ENCODE peak calls at places on chromosomes 1 and 21, in eight cellular contexts. J is CD8-positive, alpha-beta T cell; H is activated CD4-positive, alpha-beta T cell treated with anti-CD3 and anti-CD28 coated beads, Interleukin-2, amount 10 ng/mL, durations not matched to agents 7 days and 5 days; P is HL-60; X is AG08396; B is effector memory CD4-positive, alpha-beta T cell; L is KG1; Y is left cardiac atrium. M is an unnamed sample.

GRCh38 chr1:160581970-160582369 is 2.7 kb upstream of the CD84 start:
- DNase-seq in J (no peak), P (no peak), Y (no peak), H (no peak), B (no peak), X (no peak), L (no peak), M (no peak)

GRCh38 chr1:208113036-208113435 is 131.1 kb downstream of the PLXNA2 start:
- DNase-seq in H (no peak), Y (no peak), P (no peak), X (no peak), L (no peak), B (no peak), J (no peak), M (no peak)

GRCh38 chr1:152107984-152108898 is 7.0 kb downstream of the TCHH start:
- DNase-seq in Y (peak), L (no peak), X (no peak), J (no peak), P (peak), H (no peak), B (no peak), M (no peak)

GRCh38 chr1:226201029-226201593 is 14.6 kb upstream of the ACBD3 start:
- DNase-seq in P (no peak), B (no peak), Y (no peak), H (peak), J (no peak), L (no peak), X (no peak), M (peak)

GRCh38 chr1:79042539-79042938 is 36.0 kb upstream of the ADGRL4 start:
- DNase-seq in L (no peak), J (no peak), X (no peak), Y (no peak), P (no peak), B (no peak), H (no peak), M (no peak)

GRCh38 chr1:19688041-19688842 is 23.6 kb downstream of the HTR6 start:
- DNase-seq in H (peak), L (no peak), B (no peak), P (no peak), J (peak), X (no peak), Y (peak), M (no peak)

GRCh38 chr1:18938707-18939070 is 17.8 kb downstream of the IFFO2 start:
- DNase-seq in P (no peak), X (no peak), J (no peak), H (no peak), L (no peak), B (no peak), Y (peak), M (no peak)

GRCh38 chr1:179591592-179592580 is at the start of gene TDRD5:
- DNase-seq in L (no peak), B (no peak), H (no peak), P (no peak), X (peak), Y (no peak), J (no peak), M (no peak)

GRCh38 chr1:224523676-224524075 is 89.1 kb upstream of the WDR26 start:
- DNase-seq in X (no peak), L (no peak), P (no peak), B (no peak), J (no peak), H (no peak), Y (no peak), M (no peak)

GRCh38 chr1:155050560-155051341 is at the start of gene ADAM15:
- DNase-seq in B (peak), P (peak), H (peak), L (peak), Y (peak), J (peak), X (peak), M (peak)

GRCh38 chr21:40618216-40618615 is 228.7 kb downstream of the DSCAM start:
- DNase-seq in X (no peak), Y (no peak), B (no peak), L (no peak), H (no peak), J (no peak), P (no peak), M (no peak)

GRCh38 chr1:51840743-51841461 is 37.6 kb downstream of the NRDC start:
- DNase-seq in Y (no peak), H (no peak), L (no peak), J (no peak), X (no peak), P (no peak), B (no peak), M (no peak)

GRCh38 chr21:15706686-15707085 is 23.1 kb upstream of the USP25 start:
- DNase-seq in P (no peak), L (no peak), J (no peak), B (no peak), X (peak), Y (peak), H (no peak), M (no peak)

GRCh38 chr21:45299026-45299863 is 11.6 kb upstream of the POFUT2 start:
- DNase-seq in H (no peak), B (no peak), Y (peak), L (no peak), P (no peak), X (no peak), J (no peak), M (no peak)